ENCODE peak calls at places on chromosome 21, in nine cellular contexts. M is NCI-H524; V is activated CD4-positive, alpha-beta T cell treated with anti-CD3 and anti-CD28 coated beads, Interleukin-2, amount 10 ng/mL, durations not matched to agents 7 days and 5 days; F is left colon; S is NCI-H526 treated with DMSO at 0.1 percent for 48 hours; I is NCI-H2171 treated with DMSO at 0.1 percent for 48 hours; L is OCI-LY7; E is cardiac fibroblast; R is T-helper 1 cell. H is an unnamed sample.
A peak's percentile ranks its signal among the peaks of the same experiment; 100 is the strongest.

GRCh38 chr21:45698493-45698947 is 55.0 kb downstream of the PCBP3 start:
- DNase-seq in M (no peak), V (no peak), F (peak; percentile 32), S (no peak), I (no peak), L (no peak), E (peak; percentile 98), R (no peak), H (no peak)

GRCh38 chr21:45211661-45212060 is 76.0 kb downstream of the POFUT2 start:
- DNase-seq in M (no peak), V (no peak), F (no peak), S (no peak), I (no peak), L (no peak), E (no peak), R (no peak), H (peak; percentile 14)

GRCh38 chr21:44958471-44959191 is 18.8 kb downstream of the SLX9 start:
- DNase-seq in M (no peak), V (no peak), F (peak; percentile 47), S (no peak), I (no peak), L (no peak), E (peak; percentile 97), R (no peak), H (no peak)

GRCh38 chr21:42614811-42615342 is 38.5 kb upstream of the PDE9A start:
- DNase-seq in M (peak; percentile 9), V (peak; percentile 67), F (peak; percentile 40), S (no peak), I (peak; percentile 11), L (peak; percentile 18), E (no peak), R (peak; percentile 23), H (peak; percentile 56)

GRCh38 chr21:35943752-35944151 is 116.6 kb downstream of the SETD4 start:
- DNase-seq in M (no peak), V (no peak), F (no peak), S (no peak), I (no peak), L (no peak), E (no peak), R (no peak), H (no peak)

GRCh38 chr21:44759628-44760285 is 41.9 kb downstream of the UBE2G2 start:
- DNase-seq in M (no peak), V (no peak), F (no peak), S (no peak), I (no peak), L (no peak), E (no peak), R (no peak), H (no peak)

GRCh38 chr21:39317134-39318090 is 4.0 kb upstream of the BRWD1 start:
- DNase-seq in M (no peak), V (no peak), F (no peak), S (no peak), I (no peak), L (peak; percentile 49), E (no peak), R (no peak), H (peak; percentile 29)

GRCh38 chr21:41500931-41501381 is 7.0 kb downstream of the TMPRSS2 start:
- DNase-seq in M (no peak), V (no peak), F (peak; percentile 77), S (no peak), I (no peak), L (no peak), E (no peak), R (no peak), H (no peak)

GRCh38 chr21:42315296-42315891 is at the start of gene TFF3:
- DNase-seq in M (peak; percentile 16), V (no peak), F (peak; percentile 81), S (peak; percentile 98), I (peak; percentile 50), L (no peak), E (no peak), R (no peak), H (no peak)

GRCh38 chr21:44626673-44627143 is at the start of gene KRTAP10-9:
- DNase-seq in M (no peak), V (no peak), F (no peak), S (no peak), I (no peak), L (no peak), E (no peak), R (no peak), H (no peak)